ENCODE peak calls at places on chromosomes 16 and 17, in nine cellular contexts. J is right atrium auricular region, V is foreskin keratinocyte, S is foreskin fibroblast, B is NB4, L is pancreas, K is HCT116, X is heart right ventricle, I is Calu3. D is an unnamed sample.
A peak's percentile ranks its signal among the peaks of the same experiment; 100 is the strongest.

GRCh38 chr17:4009164-4009785 is 45.0 kb upstream of the ATP2A3 start:
- DNase-seq in J (no peak), K (no peak), X (no peak), L (no peak), B (no peak), S (no peak), V (no peak), I (no peak), D (no peak)

GRCh38 chr16:17724242-17724898 is 253.6 kb upstream of the XYLT1 start:
- DNase-seq in L (no peak), V (peak; percentile 8), B (no peak), K (no peak), J (no peak), S (peak; percentile 90), X (no peak), I (no peak), D (peak; percentile 40)

GRCh38 chr17:33012522-33013033 is 20.9 kb downstream of the SPACA3 start:
- DNase-seq in L (no peak), X (no peak), I (peak; percentile 55), K (no peak), B (no peak), S (peak; percentile 96), J (peak; percentile 44), V (peak; percentile 76), D (peak; percentile 90)

GRCh38 chr16:12573730-12574383 is 229.8 kb downstream of the CPPED1 start:
- DNase-seq in B (peak; percentile 69), X (peak; percentile 42), L (no peak), J (peak; percentile 64), S (peak; percentile 49), V (no peak), I (peak; percentile 84), K (peak; percentile 52), D (no peak)

GRCh38 chr17:5667871-5668270 is 83.6 kb upstream of the NLRP1 start:
- DNase-seq in V (no peak), L (no peak), K (peak; percentile 19), I (no peak), J (no peak), B (peak; percentile 23), X (no peak), S (peak; percentile 7), D (no peak)

GRCh38 chr17:57425903-57426574 is 169.7 kb downstream of the MSI2 start:
- DNase-seq in I (no peak), X (no peak), L (no peak), V (no peak), B (no peak), K (no peak), J (no peak), S (no peak), D (no peak)

GRCh38 chr17:40535438-40535837 is 29.8 kb downstream of the CCR7 start:
- DNase-seq in L (no peak), X (no peak), K (no peak), J (no peak), B (no peak), V (no peak), I (no peak), S (no peak), D (no peak)

GRCh38 chr16:4753227-4753626 is 13.7 kb downstream of the ZNF500 start:
- DNase-seq in L (no peak), J (no peak), K (no peak), B (no peak), V (no peak), S (no peak), X (no peak), I (no peak), D (no peak)

GRCh38 chr17:31412511-31412910 is 21.0 kb downstream of the RAB11FIP4 start:
- DNase-seq in K (no peak), I (no peak), V (no peak), X (no peak), J (no peak), L (no peak), S (no peak), B (no peak), D (no peak)

GRCh38 chr17:82489117-82489516 is 30.4 kb upstream of the FOXK2 start:
- DNase-seq in K (no peak), X (peak; percentile 73), J (peak; percentile 86), V (no peak), B (no peak), I (no peak), L (no peak), S (peak; percentile 84), D (peak; percentile 53)

GRCh38 chr16:88415381-88416323 is 32.9 kb downstream of the ZNF469 start:
- DNase-seq in J (no peak), S (no peak), V (no peak), I (no peak), L (no peak), X (no peak), B (no peak), K (no peak), D (no peak)

GRCh38 chr17:10754861-10755591 is 25.2 kb upstream of the TMEM220 start:
- DNase-seq in X (no peak), B (no peak), K (no peak), I (no peak), J (no peak), L (no peak), S (no peak), V (no peak), D (no peak)

GRCh38 chr16:74053310-74053709 is 243.3 kb upstream of the PSMD7 start:
- DNase-seq in K (no peak), X (no peak), J (no peak), L (no peak), S (no peak), B (no peak), V (no peak), I (no peak), D (no peak)

GRCh38 chr16:69465083-69465721 is 40.8 kb downstream of the CYB5B start:
- DNase-seq in K (no peak), L (no peak), V (no peak), B (peak; percentile 72), X (no peak), J (no peak), I (peak; percentile 12), S (peak; percentile 30), D (peak; percentile 88)

GRCh38 chr16:74726736-74727135 is 26.1 kb upstream of the MLKL start:
- DNase-seq in S (peak; percentile 41), B (peak; percentile 81), J (no peak), L (no peak), V (no peak), K (no peak), I (no peak), X (no peak), D (no peak)

GRCh38 chr17:22695228-22695619 is 1002.9 kb downstream of the KCNJ18 start:
- DNase-seq in X (no peak), L (no peak), B (no peak), J (no peak), I (no peak), V (no peak), K (no peak), S (no peak), D (no peak)

GRCh38 chr17:22692066-22692800 is 999.9 kb downstream of the KCNJ18 start:
- DNase-seq in X (no peak), K (no peak), L (no peak), V (no peak), B (no peak), S (no peak), J (peak; percentile 55), I (no peak), D (no peak)

GRCh38 chr17:22692801-22693171 is 1000.5 kb downstream of the KCNJ18 start:
- DNase-seq in L (no peak), I (no peak), X (no peak), V (no peak), K (no peak), S (no peak), B (no peak), J (no peak), D (no peak)

DNA sequence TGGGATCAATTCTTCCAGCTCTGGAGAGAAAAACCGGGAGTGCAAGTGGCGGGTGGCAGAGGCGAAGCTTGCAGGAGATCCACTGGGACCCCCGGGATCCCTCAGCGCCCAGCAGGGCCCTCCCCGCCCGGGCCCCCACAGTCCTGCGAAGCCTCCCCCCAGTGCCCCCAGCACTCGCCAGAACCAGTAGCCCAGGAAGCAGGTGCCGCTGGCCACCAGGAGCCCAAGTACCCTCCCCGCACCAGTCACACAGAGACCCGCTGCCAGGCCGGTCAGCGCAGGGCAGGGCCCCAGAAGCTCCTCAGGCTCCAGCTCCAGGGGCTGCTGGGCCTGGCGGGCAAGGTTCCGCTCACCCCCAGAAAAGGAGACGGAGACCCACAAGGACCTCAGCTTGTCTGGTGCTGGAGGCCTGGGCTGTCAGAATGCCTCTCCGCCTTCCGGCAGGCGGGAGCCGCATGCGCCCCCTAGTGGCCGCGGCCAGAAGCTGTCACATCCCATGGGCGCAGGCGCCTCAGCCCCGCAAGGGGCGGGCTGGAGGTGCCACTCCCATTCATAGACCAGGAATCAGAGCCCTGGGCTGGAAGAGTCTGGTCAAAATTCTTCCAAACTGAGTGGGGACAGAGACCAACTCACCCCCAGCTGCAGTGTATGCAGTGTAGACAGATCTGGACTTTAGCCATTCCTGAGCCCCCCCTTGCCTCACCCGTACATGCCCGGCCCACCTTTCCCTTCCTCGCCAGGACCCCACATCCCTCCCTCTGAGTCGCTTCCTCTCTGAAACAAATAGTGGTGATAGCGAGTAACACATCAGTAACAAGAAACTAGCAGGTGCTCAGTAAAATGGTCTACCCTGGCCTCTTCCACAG is 1002.3 kb downstream of the KCNJ18 start:
- DNase-seq in S (no peak), K (no peak), X (no peak), I (no peak), L (no peak), J (no peak), B (peak; percentile 12), V (no peak), D (no peak)
- TF ChIP-seq CTCF in S (peak; percentile 3), K (no peak), X (no peak), I (peak; percentile 15), L (no peak), J (no peak), B (peak; percentile 43), V (peak; percentile 18), D (peak; percentile 65)

GRCh38 chr16:23678430-23679273 is at the start of gene PLK1:
- DNase-seq in X (peak; percentile 74), B (peak; percentile 93), J (peak; percentile 69), V (peak; percentile 63), L (peak; percentile 63), K (peak; percentile 76), I (peak; percentile 92), S (peak; percentile 94), D (peak; percentile 82)
- TF ChIP-seq CTCF in X (peak; percentile 22), B (no peak), J (no peak), V (peak; percentile 67), L (no peak), K (peak; percentile 66), I (peak; percentile 34), S (peak; percentile 41), D (peak; percentile 59)

DNA sequence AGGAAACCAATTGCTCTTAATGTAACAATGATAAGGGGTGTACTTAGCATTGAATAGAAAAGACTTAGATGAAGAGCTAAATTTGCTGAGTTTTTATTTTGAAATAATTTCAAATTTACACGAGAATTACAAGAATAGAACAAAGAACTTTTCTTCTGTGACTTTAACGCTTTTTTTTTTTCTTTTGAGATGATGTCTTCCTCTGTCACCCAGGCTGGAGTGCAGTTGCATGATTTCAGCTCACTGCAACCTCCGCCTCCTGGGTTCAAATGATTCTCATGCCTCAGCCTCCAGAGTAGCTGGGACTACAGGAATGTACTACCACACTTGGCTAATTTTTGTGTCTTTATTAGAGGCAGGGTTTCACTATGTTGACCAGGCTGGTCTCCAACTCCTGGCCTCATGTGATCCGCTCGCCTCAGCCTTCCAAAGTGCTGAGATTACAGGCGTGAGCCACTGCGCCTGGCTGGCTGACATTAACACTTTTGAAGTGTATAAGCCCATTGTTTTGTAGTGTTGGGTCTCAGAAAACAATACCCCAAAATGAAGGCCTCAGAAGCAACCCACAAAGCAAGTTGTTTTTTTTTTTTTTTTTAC is 2.1 kb downstream of the TEN1 start:
- DNase-seq in I (no peak), V (no peak), S (no peak), X (no peak), K (no peak), L (no peak), B (no peak), J (no peak), D (no peak)
- TF ChIP-seq CTCF in I (no peak), V (no peak), S (no peak), X (no peak), K (no peak), L (no peak), B (no peak), J (no peak), D (no peak)

GRCh38 chr17:37791434-37791833 is 46.6 kb upstream of the HNF1B start:
- DNase-seq in V (no peak), B (peak; percentile 76), S (peak; percentile 46), K (no peak), X (no peak), J (no peak), L (peak; percentile 11), I (peak; percentile 71), D (peak; percentile 62)
- TF ChIP-seq CTCF in V (peak; percentile 65), B (peak; percentile 67), S (peak; percentile 52), K (peak; percentile 28), X (peak; percentile 42), J (no peak), L (peak; percentile 28), I (peak; percentile 98), D (peak; percentile 85)

D was measured in HFFc6.